ENCODE peak calls at places on chromosomes 3 and 15, in six cellular contexts. J, W, O, B, Z and U are unnamed samples.

GRCh38 chr3:59809750-59810444 is 760.1 kb upstream of the CFAP20DC start:
- DNase-seq in O (no peak), Z (peak), J (no peak), W (no peak), B (no peak), U (peak)

GRCh38 chr3:197398301-197398878 is 100.0 kb upstream of the DLG1 start:
- DNase-seq in W (no peak), O (no peak), J (no peak), B (no peak), Z (no peak), U (no peak)

GRCh38 chr15:82532383-82532990 is 7.8 kb downstream of the RPS17 start:
- DNase-seq in J (no peak), B (no peak), Z (no peak), O (peak), W (no peak), U (no peak)

GRCh38 chr3:64533565-64534317 is 154.1 kb downstream of the ADAMTS9 start:
- DNase-seq in O (peak), Z (peak), J (peak), B (peak), W (peak), U (peak)

GRCh38 chr3:188584958-188585689 is 431.2 kb downstream of the LPP start:
- DNase-seq in B (peak), J (no peak), W (no peak), Z (peak), O (no peak), U (peak)

GRCh38 chr3:177729939-177730700 is 532.8 kb upstream of the TBL1XR1 start:
- DNase-seq in J (no peak), O (no peak), Z (no peak), B (no peak), W (no peak), U (no peak)

GRCh38 chr3:138944136-138944658 is 2.7 kb downstream of the FOXL2 start:
- DNase-seq in Z (no peak), W (no peak), O (no peak), J (no peak), B (no peak), U (no peak)

GRCh38 chr15:97504031-97504430 is 456.5 kb upstream of the ARRDC4 start:
- DNase-seq in W (no peak), J (no peak), B (no peak), Z (no peak), O (no peak), U (peak)

GRCh38 chr3:66153471-66153870 is 67.3 kb upstream of the SLC25A26 start:
- DNase-seq in O (no peak), W (no peak), Z (peak), J (no peak), B (peak), U (no peak)

GRCh38 chr15:93130111-93130510 is 41.1 kb upstream of the RGMA start:
- DNase-seq in W (no peak), J (no peak), O (no peak), B (no peak), Z (no peak), U (no peak)

GRCh38 chr3:40980467-40980866 is 218.8 kb upstream of the CTNNB1 start:
- DNase-seq in W (no peak), B (no peak), Z (no peak), J (no peak), O (no peak), U (no peak)

GRCh38 chr3:117630885-117631284 is 921.3 kb downstream of the TUSC7 start:
- DNase-seq in O (no peak), W (no peak), B (no peak), J (no peak), Z (no peak), U (no peak)

GRCh38 chr3:117540583-117540982 is 831.0 kb downstream of the TUSC7 start:
- DNase-seq in Z (no peak), B (no peak), J (no peak), W (no peak), O (no peak), U (no peak)

GRCh38 chr3:87145553-87145952 is 81.6 kb upstream of the CHMP2B start:
- DNase-seq in W (no peak), O (no peak), B (peak), Z (peak), J (no peak), U (peak)

GRCh38 chr15:40785814-40786213 is 16.0 kb downstream of the C15orf62 start:
- DNase-seq in Z (no peak), B (no peak), W (no peak), O (no peak), J (no peak), U (no peak)